ENCODE peak calls at places on chromosomes 2 and 18, in eight cellular contexts. D is GM04504; I is EL; H is H4; X is activated T-cell treated with anti-CD3 and anti-CD28 coated beads for 4 hours; Z is activated CD4-positive, CD25-positive, alpha-beta regulatory T cell treated with anti-CD3 and anti-CD28 coated beads, Interleukin-2, amount 50 U/mL, for 72 hours; M is WTC11; K is C1 segment of cervical spinal cord. Q is an unnamed sample.

GRCh38 chr2:122205637-122206036 is 450.2 kb downstream of the TSN start:
- DNase-seq in D (no peak), K (no peak), H (no peak), M (no peak), X (no peak), I (no peak), Z (no peak), Q (no peak)

GRCh38 chr2:108967757-108968156 is 21.3 kb downstream of the EDAR start:
- DNase-seq in Z (no peak), D (no peak), H (no peak), I (no peak), K (no peak), M (no peak), X (no peak), Q (no peak)

GRCh38 chr2:82478641-82479040 is 1980.4 kb downstream of the SUCLG1 start:
- DNase-seq in H (peak), X (no peak), M (no peak), Z (no peak), I (no peak), D (no peak), K (no peak), Q (no peak)

GRCh38 chr2:170923799-170924198 is 5.3 kb upstream of the GORASP2 start:
- DNase-seq in X (no peak), K (no peak), Z (no peak), M (no peak), D (no peak), I (no peak), H (no peak), Q (no peak)

GRCh38 chr18:37711990-37712389 is 146.4 kb upstream of the CELF4 start:
- DNase-seq in X (no peak), I (no peak), M (no peak), Z (no peak), H (no peak), D (no peak), K (no peak), Q (no peak)

GRCh38 chr2:110101280-110101844 is 14.3 kb downstream of the MALL start:
- DNase-seq in H (peak), Z (no peak), D (peak), M (no peak), I (peak), X (no peak), K (peak), Q (peak)

GRCh38 chr2:10172033-10172865 is 49.7 kb downstream of the RRM2 start:
- DNase-seq in D (no peak), X (no peak), K (no peak), I (no peak), M (no peak), Z (no peak), H (no peak), Q (no peak)

GRCh38 chr2:147250652-147251356 is 594.0 kb upstream of the ACVR2A start:
- DNase-seq in D (no peak), M (no peak), I (no peak), H (no peak), Z (no peak), K (no peak), X (no peak), Q (no peak)

GRCh38 chr2:233009661-233010060 is 3.4 kb downstream of the NGEF start:
- DNase-seq in I (no peak), H (no peak), D (no peak), K (no peak), Z (no peak), X (no peak), M (no peak), Q (no peak)

GRCh38 chr18:8912348-8913057 is 190.0 kb upstream of the NDUFV2 start:
- DNase-seq in H (no peak), D (no peak), M (peak), I (no peak), Z (no peak), X (no peak), K (peak), Q (peak)

Q was measured in esophagus muscularis mucosa.